ENCODE peak calls at places on chromosomes 4 and X, in eight cellular contexts. Y is nucleus accumbens, M is cardiac muscle cell, T is NAMALWA, C is fibroblast of lung, V is T-helper 9 cell, H is AG09309, X is caudate nucleus. Z is an unnamed sample.

GRCh38 chr4:111780965-111781364 is 364.3 kb upstream of the FAM241A start:
- DNase-seq in Y (no peak), H (no peak), M (no peak), V (no peak), T (no peak), C (no peak), X (no peak), Z (no peak)

GRCh38 chr4:87356832-87357526 is 34.0 kb downstream of the HSD17B11 start:
- DNase-seq in T (no peak), V (no peak), X (no peak), M (no peak), C (no peak), Y (no peak), H (no peak), Z (no peak)

GRCh38 chr4:45648846-45649245 is 475.0 kb downstream of the GABRG1 start:
- DNase-seq in C (no peak), X (no peak), M (no peak), T (no peak), V (no peak), H (no peak), Y (no peak), Z (no peak)

GRCh38 chrX:136268051-136269048 is 17.1 kb upstream of the MAP7D3 start:
- DNase-seq in X (no peak), H (no peak), Y (no peak), V (peak), C (peak), T (peak), M (peak), Z (no peak)

GRCh38 chr4:156294577-156294976 is 340.9 kb upstream of the CTSO start:
- DNase-seq in T (peak), M (peak), Y (no peak), V (no peak), C (peak), H (peak), X (no peak), Z (peak)

GRCh38 chr4:52579602-52580272 is 79.4 kb downstream of the USP46 start:
- DNase-seq in V (no peak), T (no peak), M (no peak), X (no peak), C (no peak), Y (no peak), H (no peak), Z (no peak)

GRCh38 chr4:1983053-1983845 is 25.5 kb downstream of the NELFA start:
- DNase-seq in T (no peak), X (no peak), H (no peak), Y (no peak), C (no peak), M (no peak), V (no peak), Z (no peak)

GRCh38 chrX:119698835-119699234 is 5.9 kb upstream of the SEPTIN6 start:
- DNase-seq in M (peak), Y (no peak), V (no peak), T (peak), C (peak), H (no peak), X (no peak), Z (no peak)

GRCh38 chr4:102518703-102519131 is 17.6 kb downstream of the NFKB1 start:
- DNase-seq in M (no peak), H (no peak), T (no peak), V (peak), Y (no peak), C (no peak), X (no peak), Z (no peak)

GRCh38 chrX:40380649-40381488 is 199.9 kb upstream of the ATP6AP2 start:
- DNase-seq in T (no peak), Y (no peak), V (no peak), H (no peak), X (no peak), M (no peak), C (no peak), Z (no peak)